ENCODE peak calls at places on chromosomes 11 and 22, in five cellular contexts. P is breast epithelium, R is testis, A is IMR-90, S is sigmoid colon. F is an unnamed sample.
A peak's percentile ranks its signal among the peaks of the same experiment; 100 is the strongest.

GRCh38 chr11:16613401-16614381 is 124.8 kb upstream of the C11orf58 start:
- DNase-seq in P (peak; percentile 71), R (peak; percentile 94), A (peak; percentile 83), S (peak; percentile 89), F (peak; percentile 89)

GRCh38 chr11:37465221-37465620 is 867.2 kb upstream of the RAG2 start:
- DNase-seq in P (no peak), R (no peak), A (peak; percentile 2), S (no peak), F (no peak)

GRCh38 chr11:46557684-46558151 is 36.1 kb downstream of the AMBRA1 start:
- DNase-seq in P (no peak), R (no peak), A (peak; percentile 68), S (no peak), F (peak; percentile 89)

GRCh38 chr11:120205596-120206161 is 5.2 kb upstream of the OAF start:
- DNase-seq in P (no peak), R (no peak), A (peak; percentile 86), S (no peak), F (no peak)

GRCh38 chr22:17774206-17774927 is at the start of gene BID:
- DNase-seq in P (no peak), R (no peak), A (peak; percentile 17), S (no peak), F (peak; percentile 50)

GRCh38 chr22:24965822-24966626 is 13.5 kb downstream of the KIAA1671 start:
- DNase-seq in P (peak; percentile 77), R (peak; percentile 55), A (no peak), S (no peak), F (no peak)

GRCh38 chr11:21896216-21896615 is 296.7 kb upstream of the ANO5 start:
- DNase-seq in P (no peak), R (no peak), A (no peak), S (no peak), F (no peak)

GRCh38 chr22:20268350-20269012 is 363 bp upstream of the RTN4R start:
- DNase-seq in P (no peak), R (peak; percentile 47), A (peak; percentile 19), S (no peak), F (peak; percentile 76)

GRCh38 chr11:33635161-33635560 is 65.5 kb downstream of the C11orf91 start:
- DNase-seq in P (no peak), R (no peak), A (peak; percentile 58), S (peak; percentile 75), F (no peak)

GRCh38 chr22:28582806-28583205 is 96.8 kb downstream of the TTC28 start:
- DNase-seq in P (no peak), R (no peak), A (peak; percentile 81), S (no peak), F (no peak)

GRCh38 chr11:30244255-30244654 is 13.4 kb downstream of the FSHB start:
- DNase-seq in P (no peak), R (no peak), A (peak; percentile 58), S (no peak), F (no peak)

GRCh38 chr11:118699508-118700220 is 20.2 kb upstream of the TREH start:
- DNase-seq in P (no peak), R (no peak), A (no peak), S (peak; percentile 18), F (no peak)

GRCh38 chr22:37304595-37305343 is 22.5 kb downstream of the CYTH4 start:
- DNase-seq in P (no peak), R (no peak), A (peak; percentile 69), S (no peak), F (no peak)

GRCh38 chr11:110912437-110912836 is 200.2 kb upstream of the ARHGAP20 start:
- DNase-seq in P (no peak), R (no peak), A (no peak), S (no peak), F (no peak)

GRCh38 chr11:84780689-84781293 is 846.4 kb downstream of the DLG2 start:
- DNase-seq in P (no peak), R (no peak), A (peak; percentile 15), S (no peak), F (no peak)

GRCh38 chr11:114280696-114281095 is 15.5 kb upstream of the NNMT start:
- DNase-seq in P (peak; percentile 47), R (peak; percentile 50), A (peak; percentile 85), S (peak; percentile 82), F (peak; percentile 19)

GRCh38 chr22:33811686-33812085 is 108.6 kb downstream of the LARGE1 start:
- DNase-seq in P (peak; percentile 19), R (peak; percentile 17), A (peak; percentile 79), S (peak; percentile 95), F (no peak)

GRCh38 chr11:128686745-128687177 is 7.1 kb upstream of the FLI1 start:
- DNase-seq in P (no peak), R (peak; percentile 36), A (peak; percentile 50), S (peak; percentile 70), F (no peak)

GRCh38 chr22:23408321-23408720 is 171.8 kb downstream of the IGLL1 start:
- DNase-seq in P (no peak), R (no peak), A (no peak), S (no peak), F (no peak)

GRCh38 chr11:5737672-5738071 is 1.4 kb downstream of the OR56B1 start:
- DNase-seq in P (no peak), R (no peak), A (no peak), S (no peak), F (no peak)

GRCh38 chr11:78381867-78382266 is 35.8 kb downstream of the GAB2 start:
- DNase-seq in P (no peak), R (no peak), A (no peak), S (no peak), F (no peak)

GRCh38 chr11:10659339-10660216 is 34.0 kb downstream of the IRAG1 start:
- DNase-seq in P (peak; percentile 24), R (peak; percentile 37), A (peak; percentile 95), S (peak; percentile 88), F (peak; percentile 62)

GRCh38 chr11:85279267-85279666 is 347.9 kb downstream of the DLG2 start:
- DNase-seq in P (no peak), R (no peak), A (no peak), S (no peak), F (no peak)

GRCh38 chr11:65814960-65815565 is 18.7 kb upstream of the SNX32 start:
- DNase-seq in P (no peak), R (no peak), A (no peak), S (no peak), F (no peak)

GRCh38 chr11:13884159-13884799 is 78.2 kb upstream of the SPON1 start:
- DNase-seq in P (no peak), R (no peak), A (no peak), S (no peak), F (no peak)

GRCh38 chr11:121936781-121937447 is 179.1 kb downstream of the BLID start:
- DNase-seq in P (no peak), R (no peak), A (peak; percentile 89), S (no peak), F (no peak)

GRCh38 chr11:107858217-107859070 is at the start of gene SLC35F2:
- DNase-seq in P (peak; percentile 24), R (peak; percentile 68), A (peak; percentile 37), S (peak; percentile 77), F (peak; percentile 47)

GRCh38 chr11:96704847-96705246 is 315.0 kb downstream of the JRKL start:
- DNase-seq in P (no peak), R (no peak), A (no peak), S (no peak), F (no peak)

DNA sequence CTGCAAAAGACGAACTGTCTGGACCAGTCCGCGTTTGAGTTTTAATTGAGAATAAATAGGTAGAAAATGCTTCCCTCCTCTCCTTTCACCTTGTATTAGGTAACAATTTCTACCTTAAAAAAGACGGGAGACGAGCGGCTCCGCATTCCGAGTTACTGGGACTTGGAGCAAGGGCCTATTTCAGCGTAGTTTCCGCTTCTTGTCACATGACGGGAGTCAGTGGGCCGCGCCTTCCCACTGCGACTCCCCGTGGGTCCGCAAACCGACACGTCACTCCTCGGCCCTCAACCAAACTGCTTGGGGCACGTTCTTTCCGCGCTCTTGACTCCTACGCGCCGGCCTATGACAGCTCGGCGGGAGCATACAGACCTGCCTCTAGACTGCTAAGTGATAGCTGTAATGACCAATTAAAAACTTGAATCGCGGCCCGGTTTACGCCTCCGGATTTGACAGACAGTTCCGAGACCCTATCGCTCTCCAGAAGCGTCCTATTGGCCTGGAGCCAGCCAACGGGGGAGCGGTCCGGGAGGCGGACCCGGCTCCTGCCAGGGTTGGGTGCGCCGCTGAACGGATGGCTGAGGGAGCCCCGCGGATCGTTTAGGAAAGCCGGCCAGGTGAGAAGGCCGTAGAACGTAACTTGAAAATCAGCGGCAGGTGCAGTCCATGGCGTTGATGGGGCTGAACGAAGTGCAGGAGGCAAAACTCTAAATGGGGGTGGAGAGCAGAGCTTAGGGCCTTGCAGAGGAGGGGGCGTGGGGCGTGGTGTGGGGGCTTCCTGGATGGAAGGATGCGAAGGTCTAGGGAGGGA is at the start of gene STT3A:
- DNase-seq in P (peak; percentile 100), R (peak; percentile 100), A (peak; percentile 100), S (peak; percentile 100), F (peak; percentile 100)
- TF ChIP-seq POLR2A in P (peak; percentile 79), R (peak; percentile 74), A (peak; percentile 89), S (peak; percentile 85), F (peak; percentile 94)

DNA sequence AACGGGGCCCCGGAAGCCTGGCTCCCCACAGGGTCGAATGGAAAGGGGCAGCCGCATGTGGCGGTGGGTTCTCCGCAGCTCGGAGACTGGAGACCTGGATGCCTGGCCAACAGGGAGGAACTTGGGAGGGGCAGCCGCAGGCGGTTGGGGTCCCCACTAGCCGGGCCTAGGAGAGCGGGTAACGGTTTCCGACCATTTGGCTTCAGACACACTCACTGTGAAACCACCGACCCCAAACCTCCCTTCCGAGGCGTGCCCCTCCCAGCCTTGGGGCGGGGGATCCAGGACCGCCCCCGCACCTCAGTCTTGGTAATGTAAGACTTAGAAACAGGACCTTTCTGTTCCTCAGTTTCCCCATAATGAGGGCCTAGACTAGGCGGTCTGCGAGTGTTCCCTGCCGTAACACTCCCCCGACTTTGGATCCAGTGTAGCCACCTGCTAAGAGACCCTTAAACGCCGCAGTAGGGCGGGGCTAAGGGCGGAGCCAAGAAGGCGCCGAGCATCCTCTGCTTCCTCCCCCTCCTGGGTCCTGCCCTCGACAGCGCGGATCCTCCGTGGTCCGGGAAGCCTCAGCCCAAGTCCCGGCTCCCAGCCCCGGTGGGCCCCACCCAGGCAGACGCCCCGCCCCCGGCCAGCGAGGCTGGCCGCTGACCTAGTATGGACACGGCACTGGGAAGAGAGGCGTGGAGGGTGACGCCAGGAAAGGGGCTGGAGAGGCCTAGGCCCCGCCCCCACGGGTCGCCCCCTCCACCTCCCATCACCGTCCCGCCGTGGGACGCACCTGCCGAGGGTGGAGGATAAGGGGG is 1.8 kb upstream of the RASGRP2 start:
- DNase-seq in P (peak; percentile 81), R (peak; percentile 84), A (peak; percentile 22), S (peak; percentile 97), F (no peak)
- TF ChIP-seq POLR2A in P (peak; percentile 3), R (no peak), A (no peak), S (peak; percentile 77), F (no peak)

GRCh38 chr22:35350539-35351503 is 30.1 kb upstream of the HMOX1 start:
- DNase-seq in P (peak; percentile 85), R (peak; percentile 92), A (peak; percentile 89), S (peak; percentile 98), F (peak; percentile 94)
- TF ChIP-seq POLR2A in P (no peak), R (no peak), A (peak; percentile 60), S (no peak), F (no peak)

GRCh38 chr11:94762208-94762607 is 5.9 kb upstream of the AMOTL1 start:
- DNase-seq in P (no peak), R (no peak), A (no peak), S (no peak), F (peak; percentile 6)

GRCh38 chr11:94759522-94759921 is 8.6 kb upstream of the AMOTL1 start:
- DNase-seq in P (no peak), R (no peak), A (no peak), S (no peak), F (no peak)

GRCh38 chr11:94762995-94763394 is 5.2 kb upstream of the AMOTL1 start:
- DNase-seq in P (no peak), R (no peak), A (no peak), S (no peak), F (no peak)

GRCh38 chr11:94758671-94759070 is 9.5 kb upstream of the AMOTL1 start:
- DNase-seq in P (no peak), R (no peak), A (no peak), S (no peak), F (no peak)

GRCh38 chr11:94760296-94760695 is 7.9 kb upstream of the AMOTL1 start:
- DNase-seq in P (no peak), R (no peak), A (no peak), S (no peak), F (no peak)
- TF ChIP-seq POLR2A in P (no peak), R (no peak), A (no peak), S (no peak), F (no peak)

F was measured in erythroblast.